ENCODE peak calls at places on chromosomes 5 and 9, in four cellular contexts. Z is anterior cingulate cortex, J is stomach, X is EL. T is an unnamed sample.

GRCh38 chr9:83992407-83992806 is 11.8 kb downstream of the RMI1 start:
- DNase-seq in X (peak; percentile 37), Z (no peak), J (no peak), T (no peak)

GRCh38 chr9:134930404-134930803 is 12.7 kb upstream of the FCN1 start:
- DNase-seq in X (no peak), J (no peak), Z (no peak), T (no peak)

GRCh38 chr9:13726746-13727145 is 447.3 kb upstream of the MPDZ start:
- DNase-seq in X (no peak), Z (no peak), J (no peak), T (no peak)

GRCh38 chr9:12141422-12141821 is 551.8 kb upstream of the TYRP1 start:
- DNase-seq in Z (no peak), X (no peak), J (no peak), T (no peak)

GRCh38 chr5:75320341-75320740 is 16.7 kb upstream of the HMGCR start:
- DNase-seq in J (no peak), X (no peak), Z (no peak), T (no peak)

GRCh38 chr9:117043159-117043558 is 356.1 kb downstream of the TRIM32 start:
- DNase-seq in X (no peak), Z (no peak), J (no peak), T (no peak)

GRCh38 chr9:136722969-136723356 is 10.6 kb downstream of the DIPK1B start:
- DNase-seq in X (no peak), J (no peak), Z (no peak), T (no peak)

GRCh38 chr9:74573792-74574191 is 76.7 kb downstream of the RORB start:
- DNase-seq in Z (no peak), X (no peak), J (no peak), T (no peak)

GRCh38 chr9:108775901-108776306 is 79.9 kb downstream of the ACTL7B start:
- DNase-seq in Z (no peak), J (no peak), X (no peak), T (no peak)

GRCh38 chr9:136209786-136210185 is 4.9 kb upstream of the LHX3 start:
- DNase-seq in Z (no peak), X (no peak), J (no peak), T (no peak)

GRCh38 chr9:133235549-133236222 is 26.6 kb upstream of the OBP2B start:
- DNase-seq in Z (no peak), J (no peak), X (no peak), T (no peak)

GRCh38 chr9:86741311-86742215 is 205.7 kb downstream of the GAS1 start:
- DNase-seq in J (peak; percentile 36), X (peak; percentile 58), Z (no peak), T (no peak)

GRCh38 chr9:88007291-88007650 is 32.9 kb upstream of the CDK20 start:
- DNase-seq in X (no peak), Z (no peak), J (no peak), T (no peak)

GRCh38 chr9:33867747-33868429 is 50.9 kb downstream of the UBE2R2 start:
- DNase-seq in J (no peak), X (no peak), Z (no peak), T (no peak)

GRCh38 chr9:87732344-87732743 is 6.4 kb downstream of the CTSL start:
- DNase-seq in J (no peak), X (no peak), Z (no peak), T (no peak)

GRCh38 chr9:91945277-91946074 is 4.6 kb downstream of the ROR2 start:
- DNase-seq in X (peak; percentile 43), Z (no peak), J (peak; percentile 59), T (no peak)

GRCh38 chr5:43034591-43034968 is 5.5 kb downstream of the ANXA2R start:
- DNase-seq in J (no peak), Z (no peak), X (peak; percentile 71), T (no peak)

GRCh38 chr9:5388026-5388806 is 48.5 kb upstream of the RLN1 start:
- DNase-seq in X (peak; percentile 38), Z (no peak), J (no peak), T (no peak)

GRCh38 chr5:141330299-141331080 is at the start of gene PCDHGA1:
- DNase-seq in J (no peak), X (peak; percentile 61), Z (no peak), T (no peak)

GRCh38 chr5:152140391-152140790 is 215.7 kb upstream of the GLRA1 start:
- DNase-seq in J (no peak), Z (no peak), X (no peak), T (no peak)

GRCh38 chr9:88658311-88658822 is 123.4 kb downstream of the NXNL2 start:
- DNase-seq in J (no peak), Z (no peak), X (peak; percentile 22), T (no peak)

GRCh38 chr5:63131618-63132285 is 553.1 kb downstream of the LRRC70 start:
- DNase-seq in J (no peak), Z (no peak), X (peak; percentile 55), T (no peak)

GRCh38 chr9:18237776-18238175 is 236.2 kb upstream of the ADAMTSL1 start:
- DNase-seq in J (no peak), X (peak; percentile 3), Z (no peak), T (no peak)

GRCh38 chr5:80976985-80977384 is 16.8 kb downstream of the RASGRF2 start:
- DNase-seq in Z (no peak), X (no peak), J (no peak), T (no peak)

GRCh38 chr5:32320576-32320975 is 7.8 kb upstream of the MTMR12 start:
- DNase-seq in Z (no peak), X (no peak), J (no peak), T (no peak)

GRCh38 chr9:98368366-98369065 is 113.1 kb upstream of the TBC1D2 start:
- DNase-seq in J (no peak), Z (no peak), X (no peak), T (no peak)

GRCh38 chr5:176359658-176360057 is 1.9 kb downstream of the KIAA1191 start:
- DNase-seq in J (no peak), X (peak; percentile 14), Z (no peak), T (no peak)

GRCh38 chr5:102375256-102375655 is 79.2 kb upstream of the SLCO4C1 start:
- DNase-seq in J (no peak), X (no peak), Z (no peak), T (no peak)

GRCh38 chr9:128575469-128575868 is 23.1 kb downstream of the SPTAN1 start:
- DNase-seq in Z (peak; percentile 15), X (peak; percentile 13), J (no peak), T (no peak)

GRCh38 chr5:1299961-1300360 is 5.1 kb upstream of the TERT start:
- DNase-seq in X (no peak), Z (no peak), J (no peak), T (no peak)

GRCh38 chr5:154898210-154898609 is 39.8 kb downstream of the CNOT8 start:
- DNase-seq in Z (no peak), J (no peak), X (no peak), T (no peak)

GRCh38 chr5:75992677-75993582 is 90.3 kb upstream of the SV2C start:
- DNase-seq in X (no peak), Z (no peak), J (no peak), T (no peak)

GRCh38 chr5:172773481-172774469 is 2.8 kb upstream of the DUSP1 start:
- DNase-seq in X (peak; percentile 50), J (no peak), Z (no peak), T (no peak)

GRCh38 chr5:36442796-36443195 is 141.1 kb upstream of the RANBP3L start:
- DNase-seq in X (peak; percentile 50), Z (no peak), J (peak; percentile 38), T (no peak)

GRCh38 chr5:61256474-61256873 is 75.6 kb upstream of the ZSWIM6 start:
- DNase-seq in J (peak; percentile 98), Z (peak; percentile 5), X (no peak), T (no peak)

GRCh38 chr5:143316844-143317631 is 86.4 kb downstream of the NR3C1 start:
- DNase-seq in X (peak; percentile 40), Z (no peak), J (no peak), T (no peak)

GRCh38 chr9:444528-444927 is 229.9 kb downstream of the DOCK8 start:
- DNase-seq in X (no peak), Z (no peak), J (no peak), T (no peak)

T was measured in dorsolateral prefrontal cortex.